ENCODE peak calls at places on chromosome 11, in four cellular contexts. One of them, this sample, is unnamed.

GRCh38 chr11:47508595-47509555 is 44.1 kb downstream of the CELF1 start:
- DNase-seq in endothelial cell of umbilical vein: no peak
- DNase-seq in GM23248: no peak
- DNase-seq in K562: no peak
- DNase-seq in this sample: no peak

GRCh38 chr11:115330693-115331482 is 173.3 kb downstream of the CADM1 start:
- DNase-seq in endothelial cell of umbilical vein: no peak
- DNase-seq in GM23248: no peak
- DNase-seq in K562: no peak
- DNase-seq in this sample: no peak

GRCh38 chr11:6443269-6444003 is 2.6 kb upstream of the HPX start:
- DNase-seq in GM23248: peak; percentile 78
- DNase-seq in endothelial cell of umbilical vein: peak; percentile 56
- DNase-seq in K562: peak; percentile 77
- DNase-seq in this sample: peak; percentile 67

GRCh38 chr11:93736129-93736528 is 5.2 kb downstream of the TAF1D start:
- DNase-seq in K562: no peak
- DNase-seq in endothelial cell of umbilical vein: no peak
- DNase-seq in GM23248: peak; percentile 43
- DNase-seq in this sample: no peak

GRCh38 chr11:116736763-116737162 is 36.0 kb downstream of the BUD13 start:
- DNase-seq in GM23248: peak; percentile 13
- DNase-seq in K562: peak; percentile 49
- DNase-seq in endothelial cell of umbilical vein: no peak
- DNase-seq in this sample: no peak

GRCh38 chr11:70174846-70175764 is 28.0 kb upstream of the FADD start:
- DNase-seq in GM23248: no peak
- DNase-seq in endothelial cell of umbilical vein: peak; percentile 15
- DNase-seq in K562: no peak
- DNase-seq in this sample: no peak

GRCh38 chr11:125429174-125429707 is 66.8 kb downstream of the FEZ1 start:
- DNase-seq in endothelial cell of umbilical vein: peak; percentile 59
- DNase-seq in K562: peak; percentile 78
- DNase-seq in GM23248: peak; percentile 71
- DNase-seq in this sample: peak; percentile 60

GRCh38 chr11:37504066-37504611 is 906.1 kb upstream of the RAG2 start:
- DNase-seq in endothelial cell of umbilical vein: no peak
- DNase-seq in GM23248: peak; percentile 33
- DNase-seq in K562: no peak
- DNase-seq in this sample: no peak

GRCh38 chr11:62554377-62554776 is 7.8 kb upstream of the AHNAK start:
- DNase-seq in endothelial cell of umbilical vein: no peak
- DNase-seq in K562: no peak
- DNase-seq in GM23248: no peak
- DNase-seq in this sample: no peak

GRCh38 chr11:86508604-86509471 is 134.2 kb downstream of the CCDC81 start:
- DNase-seq in GM23248: peak; percentile 66
- DNase-seq in K562: no peak
- DNase-seq in endothelial cell of umbilical vein: no peak
- DNase-seq in this sample: no peak

GRCh38 chr11:105642870-105643269 is 33.0 kb downstream of the GRIA4 start:
- DNase-seq in GM23248: no peak
- DNase-seq in endothelial cell of umbilical vein: no peak
- DNase-seq in K562: no peak
- DNase-seq in this sample: no peak

GRCh38 chr11:2885017-2885675 is 429 bp downstream of the CDKN1C start:
- DNase-seq in endothelial cell of umbilical vein: peak; percentile 42
- DNase-seq in K562: peak; percentile 76
- DNase-seq in GM23248: peak; percentile 62
- DNase-seq in this sample: no peak

GRCh38 chr11:83815736-83816135 is 529.6 kb upstream of the CCDC90B start:
- DNase-seq in K562: no peak
- DNase-seq in endothelial cell of umbilical vein: peak; percentile 9
- DNase-seq in GM23248: peak; percentile 27
- DNase-seq in this sample: no peak

GRCh38 chr11:12207384-12208150 is 97.2 kb downstream of the MICAL2 start:
- DNase-seq in K562: no peak
- DNase-seq in GM23248: peak; percentile 66
- DNase-seq in endothelial cell of umbilical vein: no peak
- DNase-seq in this sample: no peak

GRCh38 chr11:63802637-63803414 is 10.4 kb upstream of the SPINDOC start:
- DNase-seq in GM23248: peak; percentile 76
- DNase-seq in K562: peak; percentile 72
- DNase-seq in endothelial cell of umbilical vein: no peak
- DNase-seq in this sample: no peak

GRCh38 chr11:44033411-44033850 is 14.3 kb upstream of the ACCSL start:
- DNase-seq in K562: no peak
- DNase-seq in endothelial cell of umbilical vein: no peak
- DNase-seq in GM23248: no peak
- DNase-seq in this sample: no peak

GRCh38 chr11:119376197-119376847 is 5.2 kb downstream of the USP2 start:
- DNase-seq in endothelial cell of umbilical vein: no peak
- DNase-seq in GM23248: peak; percentile 42
- DNase-seq in K562: no peak
- DNase-seq in this sample: no peak

GRCh38 chr11:120290945-120291344 is 34.2 kb upstream of the TLCD5 start:
- DNase-seq in K562: no peak
- DNase-seq in GM23248: no peak
- DNase-seq in endothelial cell of umbilical vein: no peak
- DNase-seq in this sample: no peak

GRCh38 chr11:43123443-43123842 is 188.4 kb upstream of the API5 start:
- DNase-seq in K562: no peak
- DNase-seq in GM23248: no peak
- DNase-seq in endothelial cell of umbilical vein: no peak
- DNase-seq in this sample: no peak

GRCh38 chr11:72430743-72431570 is 3.4 kb downstream of the CLPB start:
- DNase-seq in endothelial cell of umbilical vein: peak; percentile 52
- DNase-seq in K562: peak; percentile 57
- DNase-seq in GM23248: peak; percentile 78
- DNase-seq in this sample: peak; percentile 30

GRCh38 chr11:72431846-72432245 is 2.5 kb downstream of the CLPB start:
- DNase-seq in K562: no peak
- DNase-seq in endothelial cell of umbilical vein: no peak
- DNase-seq in GM23248: no peak
- DNase-seq in this sample: no peak

GRCh38 chr11:72432347-72433287 is 1.7 kb downstream of the CLPB start:
- DNase-seq in K562: no peak
- DNase-seq in GM23248: peak; percentile 11
- DNase-seq in endothelial cell of umbilical vein: no peak
- DNase-seq in this sample: no peak

GRCh38 chr11:72436667-72437066 is 2.3 kb upstream of the CLPB start:
- DNase-seq in GM23248: no peak
- DNase-seq in K562: no peak
- DNase-seq in endothelial cell of umbilical vein: no peak
- DNase-seq in this sample: no peak

DNA sequence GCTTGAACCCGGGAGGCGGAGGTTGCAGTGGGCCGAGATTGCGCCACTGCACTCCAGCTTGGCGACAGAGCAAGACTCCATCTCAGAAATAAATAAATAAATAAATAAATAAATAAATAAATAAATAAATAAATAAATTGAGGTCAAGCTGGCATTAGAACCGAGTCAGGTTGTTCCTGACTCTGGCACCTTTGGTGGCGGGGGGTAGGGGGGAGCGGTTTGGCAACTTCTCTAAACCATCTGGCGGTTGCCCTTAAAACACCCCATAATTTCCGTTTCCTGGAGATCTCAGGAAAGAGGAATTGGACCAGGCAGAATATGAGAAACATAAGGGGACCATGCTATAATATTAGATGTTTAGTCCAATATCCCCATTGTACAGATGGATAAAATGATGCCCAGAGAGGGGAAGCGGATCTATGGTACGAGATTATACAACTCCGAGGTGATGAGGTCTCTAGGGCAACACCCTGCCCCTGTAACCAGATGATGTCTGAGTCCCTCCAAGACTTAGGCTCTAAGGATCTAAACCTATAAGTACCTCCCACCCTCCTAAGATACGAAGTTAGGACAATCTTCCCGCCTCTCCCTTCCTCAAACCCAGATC is 773 bp downstream of the CLPB start:
- DNase-seq in K562: no peak
- DNase-seq in endothelial cell of umbilical vein: peak; percentile 12
- DNase-seq in GM23248: no peak
- DNase-seq in this sample: no peak
- H3K9ac ChIP-seq in K562: peak overlapping the region; percentile 97
- H3K9ac ChIP-seq in endothelial cell of umbilical vein: peak overlapping the region; percentile 31
- H3K9ac ChIP-seq in GM23248: peak overlapping the region; percentile 85
- H3K9ac ChIP-seq in this sample: peak overlapping the region; percentile 63

DNA sequence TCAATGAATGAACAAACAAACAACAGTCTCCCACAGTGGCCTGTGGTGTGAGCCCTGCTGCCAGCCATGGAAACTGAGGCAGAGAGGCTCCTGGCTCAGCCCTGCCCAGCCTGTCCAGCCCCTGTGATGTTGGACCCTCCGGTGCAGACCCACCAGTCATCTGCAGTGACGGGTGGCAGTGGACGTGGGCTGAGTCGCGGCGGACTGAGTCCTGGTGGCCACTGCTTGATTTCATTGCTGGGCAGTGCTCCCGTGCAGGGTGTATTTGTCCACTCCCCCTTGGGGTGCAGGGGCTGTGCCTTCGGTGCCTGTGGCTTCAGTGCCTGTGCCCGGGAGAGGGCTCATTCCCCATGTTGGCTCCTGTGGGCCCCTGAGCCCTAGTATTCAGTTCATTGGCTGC is 31.9 kb upstream of the MUC5AC start:
- DNase-seq in endothelial cell of umbilical vein: no peak
- DNase-seq in K562: no peak
- DNase-seq in GM23248: no peak
- DNase-seq in this sample: no peak
- H2AFZ ChIP-seq in endothelial cell of umbilical vein: no peak overlapping the region
- H2AFZ ChIP-seq in K562: no peak overlapping the region
- H2AFZ ChIP-seq in GM23248: no peak overlapping the region
- H2AFZ ChIP-seq in this sample: no peak overlapping the region

DNA sequence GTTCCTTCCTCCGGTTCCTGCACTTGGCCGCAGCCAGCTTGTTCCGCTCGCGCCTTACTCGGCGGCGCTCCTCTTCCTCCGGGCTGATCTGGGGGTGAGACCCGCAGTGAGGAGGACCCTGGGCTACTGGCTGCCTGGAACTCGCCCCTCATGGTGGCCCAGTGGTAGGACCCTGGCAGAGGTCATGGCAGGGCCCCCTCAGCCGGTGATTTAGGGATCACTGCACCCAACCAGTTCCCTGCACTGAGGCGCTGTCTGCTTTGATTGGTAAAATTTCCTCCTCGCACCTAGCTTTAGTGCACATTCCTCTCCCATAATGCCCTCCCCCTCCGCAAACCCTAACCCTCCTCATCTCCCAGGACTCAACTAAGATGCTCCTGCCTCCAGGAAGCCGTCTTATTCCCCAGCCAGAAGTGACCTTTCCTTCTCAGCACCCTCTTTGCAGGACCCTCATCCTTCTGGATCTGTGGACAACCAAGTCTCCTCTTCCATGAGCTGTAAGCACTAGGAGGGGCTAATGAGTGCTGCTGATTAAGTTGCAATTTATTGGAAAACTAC is 3.6 kb downstream of the CCDC85B start:
- DNase-seq in GM23248: no peak
- DNase-seq in K562: no peak
- DNase-seq in endothelial cell of umbilical vein: peak; percentile 52
- DNase-seq in this sample: no peak
- H4K20me1 ChIP-seq in GM23248: peaks cover 7% of the 10 kb centered on the region
- H4K20me1 ChIP-seq in K562: peaks cover 32% of the 10 kb centered on the region
- H4K20me1 ChIP-seq in endothelial cell of umbilical vein: no peaks in the 10 kb centered on the region
- H4K20me1 ChIP-seq in this sample: peaks cover 21% of the 10 kb centered on the region

DNA sequence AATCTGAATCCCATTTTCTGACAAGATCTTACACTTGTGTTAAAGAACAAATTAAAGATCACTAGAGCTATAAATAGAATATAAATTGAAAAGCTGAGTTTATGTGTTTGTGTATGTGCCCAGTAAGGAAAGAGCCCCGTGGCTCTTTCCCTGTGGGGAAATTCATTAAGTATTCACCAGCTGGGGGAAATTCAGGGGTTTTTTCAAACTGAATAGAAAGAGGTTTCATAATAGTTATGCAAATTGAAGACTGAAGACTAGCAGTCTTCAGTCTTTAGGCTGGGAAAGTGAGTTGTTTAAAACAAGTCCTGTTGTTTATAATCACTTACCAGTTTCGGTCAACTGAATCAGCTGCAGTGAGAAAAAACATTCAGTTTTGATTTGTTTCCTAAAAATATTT is 11.3 kb upstream of the MS4A7 start:
- DNase-seq in endothelial cell of umbilical vein: no peak
- DNase-seq in GM23248: no peak
- DNase-seq in K562: no peak
- DNase-seq in this sample: no peak
- H3K9ac ChIP-seq in endothelial cell of umbilical vein: no peak overlapping the region
- H3K9ac ChIP-seq in GM23248: no peak overlapping the region
- H3K9ac ChIP-seq in K562: no peak overlapping the region
- H3K9ac ChIP-seq in this sample: no peak overlapping the region

GRCh38 chr11:112858289-112859023 is 102.8 kb upstream of the NCAM1 start:
- DNase-seq in endothelial cell of umbilical vein: no peak
- DNase-seq in K562: no peak
- DNase-seq in GM23248: no peak
- DNase-seq in this sample: no peak
- H2AFZ ChIP-seq in endothelial cell of umbilical vein: no peak overlapping the region
- H2AFZ ChIP-seq in K562: no peak overlapping the region
- H2AFZ ChIP-seq in GM23248: no peak overlapping the region
- H2AFZ ChIP-seq in this sample: no peak overlapping the region

DNA sequence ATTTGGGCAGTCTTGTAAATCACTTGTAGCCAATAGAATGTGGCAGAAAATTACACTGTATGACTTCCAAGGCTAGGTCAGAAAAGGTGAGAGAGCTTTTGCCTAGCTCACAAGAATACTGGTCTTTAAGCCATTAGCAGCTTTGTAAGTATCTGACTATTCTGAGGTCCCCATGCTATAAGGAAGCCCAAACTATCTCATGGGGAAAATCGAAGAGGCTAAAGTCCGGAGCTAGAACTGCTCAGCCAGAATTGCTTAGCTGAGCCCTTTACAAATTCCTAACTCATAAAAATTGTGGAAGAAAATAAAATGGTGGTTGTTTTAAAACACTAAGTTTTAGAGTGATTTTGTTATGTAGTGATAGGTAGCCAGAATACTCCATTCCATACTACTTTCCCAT is 13.0 kb downstream of the FAR1 start:
- DNase-seq in K562: no peak
- DNase-seq in GM23248: no peak
- DNase-seq in endothelial cell of umbilical vein: no peak
- DNase-seq in this sample: no peak
- H4K20me1 ChIP-seq in K562: peaks cover 5% of the 10 kb centered on the region
- H4K20me1 ChIP-seq in GM23248: peaks cover 26% of the 10 kb centered on the region
- H4K20me1 ChIP-seq in endothelial cell of umbilical vein: peaks cover 3% of the 10 kb centered on the region
- H4K20me1 ChIP-seq in this sample: no peaks in the 10 kb centered on the region

GRCh38 chr11:8671651-8672062 is 10.8 kb downstream of the TRIM66 start:
- DNase-seq in K562: no peak
- DNase-seq in endothelial cell of umbilical vein: no peak
- DNase-seq in GM23248: no peak
- DNase-seq in this sample: no peak
- H3K9ac ChIP-seq in K562: no peak overlapping the region
- H3K9ac ChIP-seq in endothelial cell of umbilical vein: peak overlapping the region; percentile 53
- H3K9ac ChIP-seq in GM23248: peak overlapping the region; percentile 44
- H3K9ac ChIP-seq in this sample: no peak overlapping the region

GRCh38 chr11:68056317-68057285 is 17.8 kb downstream of the TCIRG1 start:
- DNase-seq in K562: no peak
- DNase-seq in GM23248: no peak
- DNase-seq in endothelial cell of umbilical vein: no peak
- DNase-seq in this sample: no peak
- H2AFZ ChIP-seq in K562: no peak overlapping the region
- H2AFZ ChIP-seq in GM23248: no peak overlapping the region
- H2AFZ ChIP-seq in endothelial cell of umbilical vein: no peak overlapping the region
- H2AFZ ChIP-seq in this sample: no peak overlapping the region